ENCODE peak calls at places on chromosome 13, in nine cellular contexts. U is neural crest cell, V is suprapubic skin, F is fibroblast of the aortic adventitia, N is thoracic aorta, P is hepatocyte, A is Peyer's patch, O is GM12865, R is progenitor cell of endocrine pancreas. I is an unnamed sample.

GRCh38 chr13:41405367-41405766 is 52.0 kb upstream of the RGCC start:
- DNase-seq in U (no peak), V (no peak), F (no peak), N (no peak), P (no peak), A (no peak), O (no peak), R (no peak), I (no peak)

GRCh38 chr13:18628428-18628827 is 553.2 kb downstream of the TUBA3C start:
- DNase-seq in U (no peak), V (no peak), F (no peak), N (no peak), P (no peak), A (no peak), O (no peak), R (no peak), I (no peak)

GRCh38 chr13:79995334-79995733 is 345.6 kb downstream of the SPRY2 start:
- DNase-seq in U (no peak), V (no peak), F (peak; percentile 74), N (no peak), P (no peak), A (no peak), O (no peak), R (no peak), I (no peak)

GRCh38 chr13:48570225-48570828 is 37.4 kb upstream of the RCBTB2 start:
- DNase-seq in U (no peak), V (no peak), F (no peak), N (no peak), P (no peak), A (no peak), O (peak; percentile 43), R (no peak), I (no peak)

GRCh38 chr13:31972453-31972852 is 59.1 kb upstream of the FRY start:
- DNase-seq in U (no peak), V (no peak), F (no peak), N (no peak), P (no peak), A (no peak), O (no peak), R (no peak), I (no peak)

GRCh38 chr13:91459485-91459884 is 61.1 kb downstream of the GPC5 start:
- DNase-seq in U (no peak), V (no peak), F (no peak), N (no peak), P (no peak), A (no peak), O (no peak), R (no peak), I (no peak)

GRCh38 chr13:50340566-50341287 is 325.5 kb downstream of the KCNRG start:
- DNase-seq in U (no peak), V (no peak), F (no peak), N (no peak), P (no peak), A (no peak), O (no peak), R (no peak), I (no peak)

GRCh38 chr13:114096811-114097503 is 35.5 kb downstream of the RASA3 start:
- DNase-seq in U (no peak), V (peak; percentile 50), F (no peak), N (no peak), P (no peak), A (no peak), O (no peak), R (no peak), I (no peak)

GRCh38 chr13:47146136-47146535 is 249.3 kb upstream of the HTR2A start:
- DNase-seq in U (no peak), V (no peak), F (peak; percentile 78), N (no peak), P (no peak), A (no peak), O (peak; percentile 21), R (no peak), I (no peak)

GRCh38 chr13:77751513-77752456 is 54.3 kb downstream of the SLAIN1 start:
- DNase-seq in U (peak; percentile 41), V (no peak), F (peak; percentile 63), N (no peak), P (peak; percentile 65), A (no peak), O (peak; percentile 77), R (no peak), I (no peak)

GRCh38 chr13:76643596-76643995 is 242.6 kb downstream of the KCTD12 start:
- DNase-seq in U (no peak), V (no peak), F (no peak), N (no peak), P (no peak), A (no peak), O (no peak), R (no peak), I (no peak)

GRCh38 chr13:70016116-70016515 is 91.5 kb upstream of the ATXN8OS start:
- DNase-seq in U (no peak), V (no peak), F (no peak), N (no peak), P (no peak), A (no peak), O (no peak), R (no peak), I (no peak)

DNA sequence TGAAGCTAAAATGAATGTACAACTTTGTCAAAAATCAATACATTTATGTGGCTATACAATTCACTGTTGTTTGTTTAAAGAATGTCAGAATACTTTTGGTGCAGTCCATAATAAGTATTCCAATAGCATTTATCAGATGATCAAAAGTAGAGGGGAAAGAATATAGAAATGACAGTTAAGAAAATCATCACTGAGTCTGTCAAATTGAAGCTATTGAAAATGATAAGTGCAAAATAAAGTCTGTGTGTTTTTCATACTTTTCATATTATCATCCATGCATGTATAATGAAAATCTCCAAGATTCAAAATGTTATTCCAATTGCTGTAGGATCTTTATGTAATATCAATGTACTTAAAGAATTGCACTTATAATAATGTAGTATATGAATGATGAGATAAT is 93.3 kb upstream of the ATXN8OS start:
- DNase-seq in U (no peak), V (no peak), F (no peak), N (no peak), P (no peak), A (no peak), O (no peak), R (no peak), I (no peak)
- TF ChIP-seq CTCF in U (no peak), V (no peak), F (no peak), N (no peak), P (no peak), A (no peak), O (no peak), R (no peak), I (no peak)

GRCh38 chr13:27423333-27423732 is 1.1 kb upstream of the GTF3A start:
- DNase-seq in U (no peak), V (no peak), F (no peak), N (no peak), P (no peak), A (no peak), O (no peak), R (no peak), I (no peak)
- TF ChIP-seq CTCF in U (no peak), V (no peak), F (no peak), N (no peak), P (no peak), A (no peak), O (no peak), R (no peak), I (no peak)

GRCh38 chr13:54162069-54162468 is 1133.5 kb downstream of the OLFM4 start:
- DNase-seq in U (no peak), V (no peak), F (no peak), N (no peak), P (no peak), A (no peak), O (no peak), R (no peak), I (no peak)
- TF ChIP-seq CTCF in U (peak; percentile 45), V (no peak), F (no peak), N (no peak), P (peak; percentile 5), A (no peak), O (no peak), R (peak; percentile 44), I (no peak)

DNA sequence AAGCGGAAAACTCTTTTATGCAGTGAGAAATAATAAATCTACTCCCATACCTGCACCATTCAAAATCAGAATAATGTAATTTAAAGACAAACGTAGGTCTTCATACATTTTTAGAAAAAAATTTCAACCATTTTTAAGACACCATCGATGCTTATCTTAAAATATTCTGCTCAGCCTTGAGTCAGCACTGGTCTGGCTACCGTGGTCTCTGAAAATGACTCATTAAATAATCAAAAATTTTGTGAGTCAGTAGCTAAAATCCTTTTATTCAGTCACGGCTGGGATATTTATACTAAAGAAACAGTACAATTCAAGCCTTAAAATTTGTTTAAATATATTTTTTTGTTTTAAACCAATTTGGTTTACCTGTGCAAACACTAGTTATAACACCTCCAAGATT is 2862.8 kb upstream of the PCDH20 start:
- DNase-seq in U (no peak), V (no peak), F (peak; percentile 70), N (no peak), P (no peak), A (no peak), O (no peak), R (no peak), I (no peak)
- TF ChIP-seq CTCF in U (no peak), V (no peak), F (no peak), N (no peak), P (no peak), A (no peak), O (no peak), R (no peak), I (no peak)

DNA sequence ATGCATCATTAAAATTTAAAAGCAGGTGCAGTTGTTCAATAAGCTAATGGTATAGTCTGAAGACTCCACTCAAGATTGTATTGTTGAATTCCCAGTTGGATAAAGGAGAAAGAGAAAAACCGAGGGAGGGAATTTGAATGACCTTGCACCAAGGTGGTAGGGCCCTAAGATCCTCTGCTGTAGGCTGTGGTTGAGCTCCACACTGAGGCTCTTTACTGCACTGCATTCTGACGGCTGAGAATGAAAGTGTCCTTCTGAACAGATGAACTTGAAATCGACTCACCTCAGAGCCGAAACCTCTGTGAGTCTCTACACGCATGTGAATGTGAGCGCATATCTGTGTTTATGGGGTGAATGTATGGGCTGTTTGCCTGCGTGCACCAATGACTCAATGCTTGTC is 388.9 kb upstream of the DACH1 start:
- DNase-seq in U (peak; percentile 24), V (no peak), F (no peak), N (no peak), P (peak; percentile 61), A (no peak), O (peak; percentile 21), R (peak; percentile 14), I (no peak)
- TF ChIP-seq CTCF in U (peak; percentile 71), V (no peak), F (no peak), N (no peak), P (peak; percentile 56), A (peak; percentile 42), O (peak; percentile 22), R (peak; percentile 74), I (no peak)

DNA sequence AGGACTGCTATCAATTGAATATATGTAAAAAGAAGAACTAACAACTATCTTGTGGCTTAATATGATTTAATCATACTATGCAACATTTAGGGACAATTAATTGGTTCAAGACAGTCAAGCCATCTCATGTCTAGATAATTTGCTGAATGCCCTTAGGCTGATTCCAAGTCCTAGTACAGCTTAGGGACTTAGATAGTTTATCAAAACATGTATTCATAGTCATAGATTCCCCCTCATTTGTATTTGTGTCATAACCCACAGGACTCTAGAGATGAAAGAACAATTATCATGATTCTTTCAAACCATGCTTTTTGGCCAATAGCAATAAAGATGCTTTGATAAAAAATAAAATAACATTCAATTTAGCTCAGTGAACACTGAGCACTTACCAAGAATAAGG is 607.6 kb downstream of the SLITRK1 start:
- DNase-seq in U (no peak), V (no peak), F (no peak), N (no peak), P (no peak), A (no peak), O (no peak), R (no peak), I (no peak)
- TF ChIP-seq CTCF in U (no peak), V (no peak), F (no peak), N (no peak), P (no peak), A (no peak), O (no peak), R (no peak), I (no peak)